ENCODE peak calls at places on chromosomes 7 and 10, in nine cellular contexts. Y is fibroblast of mammary gland; H is substantia nigra; T is GM12865; W is A549; B is GM23248; E is GM19239; Z is glutamatergic neuron; F is CD4-positive, alpha-beta memory T cell. U is an unnamed sample.

GRCh38 chr7:43212921-43213320 is 100.5 kb downstream of the HECW1 start:
- DNase-seq in W (no peak), T (no peak), E (no peak), B (no peak), F (no peak), H (no peak), Z (no peak), Y (no peak), U (no peak)

GRCh38 chr10:282294-283139 is 147.3 kb downstream of the ZMYND11 start:
- DNase-seq in T (peak), Z (no peak), E (no peak), Y (peak), H (no peak), F (no peak), W (no peak), B (peak), U (no peak)

GRCh38 chr10:48455055-48455391 is 148.5 kb downstream of the MAPK8 start:
- DNase-seq in W (no peak), F (no peak), H (no peak), Y (no peak), B (no peak), Z (no peak), T (no peak), E (no peak), U (no peak)

GRCh38 chr7:134777470-134777869 is 2.0 kb upstream of the CALD1 start:
- DNase-seq in H (no peak), T (no peak), Z (no peak), B (no peak), Y (no peak), W (no peak), F (no peak), E (no peak), U (no peak)

GRCh38 chr7:128108129-128108528 is 76.9 kb upstream of the LRRC4 start:
- DNase-seq in F (no peak), W (no peak), Z (no peak), B (no peak), H (no peak), T (no peak), E (no peak), Y (no peak), U (no peak)

GRCh38 chr7:113083132-113083833 is 3.3 kb downstream of the GPR85 start:
- DNase-seq in E (no peak), H (no peak), F (no peak), B (no peak), W (no peak), T (no peak), Z (no peak), Y (no peak), U (no peak)

GRCh38 chr10:69216577-69217118 is 3.5 kb upstream of the HKDC1 start:
- DNase-seq in B (no peak), H (no peak), Z (no peak), E (no peak), Y (no peak), T (no peak), W (no peak), F (no peak), U (no peak)

GRCh38 chr10:19498348-19499290 is 317.6 kb upstream of the PLXDC2 start:
- DNase-seq in Z (no peak), B (peak), E (no peak), H (no peak), F (no peak), T (no peak), W (no peak), Y (peak), U (no peak)

GRCh38 chr10:10794776-10795175 is 222.9 kb upstream of the CELF2 start:
- DNase-seq in T (no peak), Y (peak), W (no peak), B (no peak), Z (no peak), H (no peak), E (no peak), F (no peak), U (no peak)

GRCh38 chr7:5704534-5704922 is 76.9 kb downstream of the RNF216 start:
- DNase-seq in Y (peak), B (peak), F (peak), Z (peak), W (peak), T (peak), E (peak), H (peak), U (peak)

GRCh38 chr10:101512741-101513140 is 75.3 kb downstream of the POLL start:
- DNase-seq in B (peak), Y (peak), W (no peak), F (no peak), E (no peak), H (no peak), T (no peak), Z (no peak), U (no peak)

GRCh38 chr10:3330687-3331086 is 158.1 kb upstream of the PITRM1 start:
- DNase-seq in E (no peak), F (no peak), Z (no peak), Y (peak), W (no peak), B (peak), H (no peak), T (peak), U (no peak)

GRCh38 chr10:47452495-47453434 is 31.1 kb downstream of the ANXA8 start:
- DNase-seq in T (no peak), W (no peak), F (no peak), Z (no peak), B (no peak), E (no peak), Y (no peak), H (no peak), U (no peak)

GRCh38 chr7:149289856-149290255 is 27.9 kb downstream of the ZNF783 start:
- DNase-seq in B (no peak), F (no peak), W (no peak), T (no peak), H (no peak), Z (no peak), Y (no peak), E (no peak), U (no peak)

GRCh38 chr7:36276428-36277246 is 113.0 kb upstream of the ANLN start:
- DNase-seq in H (no peak), E (no peak), F (no peak), T (no peak), W (no peak), B (no peak), Y (peak), Z (no peak), U (no peak)

GRCh38 chr7:47326808-47327207 is 255.1 kb downstream of the TNS3 start:
- DNase-seq in B (peak), W (no peak), Z (no peak), F (no peak), H (no peak), T (no peak), Y (peak), E (no peak), U (no peak)

GRCh38 chr10:116160271-116160670 is 112.7 kb downstream of the GFRA1 start:
- DNase-seq in W (no peak), T (no peak), E (no peak), H (no peak), Y (no peak), Z (no peak), F (no peak), B (peak), U (no peak)

GRCh38 chr10:47045331-47045861 is 134.2 kb downstream of the PTPN20 start:
- DNase-seq in T (no peak), H (no peak), Y (no peak), B (no peak), W (no peak), F (no peak), E (no peak), Z (no peak), U (no peak)

GRCh38 chr7:120941064-120941463 is 9.5 kb upstream of the ING3 start:
- DNase-seq in Y (peak), H (no peak), W (no peak), F (no peak), E (no peak), B (peak), T (no peak), Z (no peak), U (no peak)

GRCh38 chr7:23698822-23699221 is 11.2 kb upstream of the STK31 start:
- DNase-seq in T (no peak), Z (no peak), W (no peak), F (no peak), E (no peak), B (no peak), H (no peak), Y (no peak), U (no peak)

GRCh38 chr10:72069751-72070501 is 18.4 kb downstream of the SPOCK2 start:
- DNase-seq in H (no peak), W (no peak), B (peak), Z (no peak), T (no peak), Y (no peak), F (no peak), E (no peak), U (no peak)

GRCh38 chr7:90180011-90180585 is 25.8 kb downstream of the STEAP1 start:
- DNase-seq in T (peak), B (peak), F (no peak), Y (peak), E (no peak), H (no peak), Z (no peak), W (no peak), U (no peak)

GRCh38 chr10:3687510-3688081 is 97.4 kb downstream of the KLF6 start:
- DNase-seq in T (no peak), E (no peak), Y (no peak), Z (no peak), W (no peak), B (peak), F (no peak), H (no peak), U (no peak)

GRCh38 chr7:1160665-1161010 is 642 bp upstream of the ZFAND2A start:
- DNase-seq in T (peak), H (no peak), F (no peak), W (no peak), E (no peak), Z (peak), Y (peak), B (peak), U (no peak)

GRCh38 chr10:104218751-104219150 is 13.4 kb downstream of the CFAP43 start:
- DNase-seq in E (no peak), Y (no peak), H (no peak), B (no peak), W (no peak), T (peak), F (no peak), Z (no peak), U (no peak)

GRCh38 chr10:68208424-68209042 is 23.4 kb downstream of the ATOH7 start:
- DNase-seq in T (peak), Z (peak), W (peak), H (peak), Y (peak), E (peak), F (no peak), B (peak), U (no peak)

GRCh38 chr10:50648089-50648934 is 24.6 kb upstream of the SGMS1 start:
- DNase-seq in W (no peak), E (no peak), B (no peak), Y (no peak), Z (no peak), H (no peak), T (peak), F (no peak), U (no peak)

GRCh38 chr10:93505075-93505474 is 8.7 kb downstream of the CEP55 start:
- DNase-seq in H (no peak), B (no peak), Z (no peak), T (no peak), W (no peak), F (no peak), Y (no peak), E (no peak), U (no peak)

GRCh38 chr7:18553585-18554055 is 58.1 kb downstream of the HDAC9 start:
- DNase-seq in B (no peak), T (no peak), F (no peak), W (no peak), Z (no peak), Y (no peak), E (no peak), H (no peak), U (no peak)

GRCh38 chr7:18667466-18667865 is 171.9 kb downstream of the HDAC9 start:
- DNase-seq in F (no peak), H (no peak), Y (peak), B (peak), T (no peak), Z (no peak), E (no peak), W (no peak), U (no peak)

GRCh38 chr10:110007171-110007700 is 548 bp upstream of the ADD3 start:
- DNase-seq in E (no peak), B (peak), T (no peak), Z (no peak), F (no peak), W (peak), Y (peak), H (peak), U (peak)

GRCh38 chr7:152956006-152956405 is 196.5 kb downstream of the ACTR3B start:
- DNase-seq in Y (no peak), T (no peak), Z (no peak), F (no peak), E (no peak), B (no peak), W (no peak), H (no peak), U (no peak)

GRCh38 chr7:18013936-18014335 is 13.7 kb downstream of the PRPS1L1 start:
- DNase-seq in W (no peak), Z (no peak), E (no peak), Y (peak), F (no peak), H (no peak), B (peak), T (no peak), U (no peak)

GRCh38 chr7:126940723-126941307 is 311.9 kb downstream of the GRM8 start:
- DNase-seq in T (no peak), B (no peak), H (no peak), F (no peak), Z (no peak), E (no peak), W (no peak), Y (no peak), U (no peak)

GRCh38 chr7:109879429-109879828 is 1211.5 kb upstream of the LRRN3 start:
- DNase-seq in W (no peak), Z (no peak), B (no peak), F (no peak), Y (no peak), E (no peak), H (no peak), T (no peak), U (no peak)

GRCh38 chr10:88270871-88271713 is 312.0 kb downstream of the RNLS start:
- DNase-seq in T (peak), Y (peak), E (peak), Z (no peak), W (no peak), B (peak), H (no peak), F (peak), U (no peak)

U was measured in germinal center.